ENCODE peak calls at places on chromosomes 4 and X, in seven cellular contexts. E, S, L, R, O, K and N are unnamed samples.

GRCh38 chr4:141081921-141082381 is 51.3 kb downstream of the RNF150 start:
- DNase-seq in E (no peak), S (no peak), L (no peak), R (no peak), O (no peak), K (no peak), N (no peak)

GRCh38 chr4:27005512-27006246 is 145.0 kb downstream of the STIM2 start:
- DNase-seq in E (no peak), S (no peak), L (peak; percentile 18), R (no peak), O (no peak), K (peak; percentile 74), N (no peak)

GRCh38 chr4:144267084-144267483 is 126.6 kb upstream of the GYPA start:
- DNase-seq in E (no peak), S (no peak), L (no peak), R (no peak), O (no peak), K (no peak), N (no peak)

GRCh38 chr4:128308986-128309385 is 21.4 kb upstream of the PGRMC2 start:
- DNase-seq in E (no peak), S (no peak), L (peak; percentile 71), R (no peak), O (no peak), K (peak; percentile 76), N (no peak)

GRCh38 chrX:153870791-153871360 is 15.1 kb downstream of the L1CAM start:
- DNase-seq in E (no peak), S (no peak), L (no peak), R (no peak), O (no peak), K (no peak), N (no peak)

GRCh38 chr4:98745372-98745771 is 87.0 kb upstream of the TSPAN5 start:
- DNase-seq in E (no peak), S (no peak), L (peak; percentile 12), R (no peak), O (no peak), K (peak; percentile 68), N (no peak)

GRCh38 chrX:106899276-106899675 is 3.9 kb downstream of the RIPPLY1 start:
- DNase-seq in E (no peak), S (no peak), L (peak; percentile 7), R (no peak), O (no peak), K (no peak), N (no peak)

GRCh38 chrX:39309018-39309620 is 507.9 kb downstream of the MID1IP1 start:
- DNase-seq in E (no peak), S (no peak), L (peak; percentile 71), R (no peak), O (no peak), K (peak; percentile 63), N (no peak)

GRCh38 chrX:100408643-100409315 is 1.3 kb downstream of the PCDH19 start:
- DNase-seq in E (no peak), S (no peak), L (no peak), R (no peak), O (no peak), K (no peak), N (no peak)
- H3K27me3 ChIP-seq in E (peaks cover 5% of the 10 kb centered on the region), S (peaks cover 95% of the 10 kb centered on the region), L (peaks cover 80% of the 10 kb centered on the region), R (peaks cover 41% of the 10 kb centered on the region), O (peaks cover 30% of the 10 kb centered on the region), K (peaks cover 91% of the 10 kb centered on the region), N (peaks cover 6% of the 10 kb centered on the region)

GRCh38 chr4:138233313-138233712 is 8.8 kb downstream of the SLC7A11 start:
- DNase-seq in E (no peak), S (no peak), L (no peak), R (no peak), O (no peak), K (no peak), N (no peak)
- H3K4me1 ChIP-seq in E (no peaks in the 10 kb centered on the region), S (no peaks in the 10 kb centered on the region), L (no peaks in the 10 kb centered on the region), R (no peaks in the 10 kb centered on the region), O (no peaks in the 10 kb centered on the region), K (no peaks in the 10 kb centered on the region), N (peaks cover 30% of the 10 kb centered on the region)

GRCh38 chr4:109913842-109914241 is 1.2 kb downstream of the EGF start:
- DNase-seq in E (no peak), S (no peak), L (no peak), R (no peak), O (no peak), K (no peak), N (no peak)
- H3K4me3 ChIP-seq in E (no peak overlapping the region), S (peak overlapping the region; percentile 80), L (no peak overlapping the region), R (no peak overlapping the region), O (peak overlapping the region; percentile 45), K (no peak overlapping the region), N (no peak overlapping the region)

DNA sequence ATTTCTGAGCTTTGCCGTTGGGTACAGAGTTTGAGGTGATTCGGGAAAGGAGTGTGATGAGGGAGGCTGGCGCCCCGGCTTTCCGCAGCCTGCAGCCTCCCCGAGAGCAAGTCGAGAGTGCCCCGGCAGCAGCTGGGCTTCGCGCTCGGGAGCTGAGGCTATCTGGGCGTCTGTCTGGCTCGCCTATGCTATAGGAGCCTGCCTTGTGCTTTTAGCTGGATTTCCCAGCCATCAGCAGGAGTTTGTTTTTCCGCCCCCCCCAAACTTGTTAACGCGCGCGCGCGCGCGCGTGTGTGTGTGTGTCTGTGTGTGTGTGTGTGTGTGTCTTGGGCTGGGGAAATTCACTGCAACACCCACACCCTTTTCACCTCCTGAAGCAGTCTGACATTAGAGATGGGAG is 765 bp upstream of the DGKK start:
- DNase-seq in E (no peak), S (no peak), L (no peak), R (no peak), O (no peak), K (no peak), N (no peak)
- H3K27me3 ChIP-seq in E (peaks cover 8% of the 10 kb centered on the region), S (peaks cover 98% of the 10 kb centered on the region), L (peaks cover 78% of the 10 kb centered on the region), R (peaks cover 29% of the 10 kb centered on the region), O (peaks cover 53% of the 10 kb centered on the region), K (peaks cover 40% of the 10 kb centered on the region), N (no peaks in the 10 kb centered on the region)